ENCODE peak calls at places on chromosomes 11 and 22, in five cellular contexts. One of them, this sample, is unnamed.

GRCh38 chr11:128720522-128720985 is 26.7 kb downstream of the FLI1 start:
- DNase-seq in astrocyte: peak
- DNase-seq in fibroblast of lung: peak
- DNase-seq in PC-3: no peak
- DNase-seq in right lobe of liver: peak
- DNase-seq in this sample: no peak

GRCh38 chr22:21697866-21698265 is 32.1 kb downstream of the PPIL2 start:
- DNase-seq in astrocyte: peak
- DNase-seq in fibroblast of lung: peak
- DNase-seq in PC-3: no peak
- DNase-seq in right lobe of liver: no peak
- DNase-seq in this sample: no peak

GRCh38 chr11:86174101-86175046 is 70.2 kb upstream of the EED start:
- DNase-seq in astrocyte: peak
- DNase-seq in fibroblast of lung: peak
- DNase-seq in PC-3: peak
- DNase-seq in right lobe of liver: peak
- DNase-seq in this sample: peak

GRCh38 chr22:47606426-47606825 is 844.0 kb downstream of the TBC1D22A start:
- DNase-seq in astrocyte: no peak
- DNase-seq in fibroblast of lung: no peak
- DNase-seq in PC-3: no peak
- DNase-seq in right lobe of liver: peak
- DNase-seq in this sample: no peak

GRCh38 chr11:130449996-130450419 is 1.6 kb downstream of the ADAMTS15 start:
- DNase-seq in astrocyte: peak
- DNase-seq in fibroblast of lung: peak
- DNase-seq in PC-3: no peak
- DNase-seq in right lobe of liver: no peak
- DNase-seq in this sample: no peak

GRCh38 chr11:86151188-86152005 is 82.5 kb upstream of the PICALM start:
- DNase-seq in astrocyte: peak
- DNase-seq in fibroblast of lung: peak
- DNase-seq in PC-3: peak
- DNase-seq in right lobe of liver: no peak
- DNase-seq in this sample: no peak

GRCh38 chr11:33317662-33318061 is 60.5 kb downstream of the HIPK3 start:
- DNase-seq in astrocyte: peak
- DNase-seq in fibroblast of lung: peak
- DNase-seq in PC-3: peak
- DNase-seq in right lobe of liver: no peak
- DNase-seq in this sample: peak

GRCh38 chr22:47878460-47878859 is 1116.0 kb downstream of the TBC1D22A start:
- DNase-seq in astrocyte: no peak
- DNase-seq in fibroblast of lung: no peak
- DNase-seq in PC-3: no peak
- DNase-seq in right lobe of liver: no peak
- DNase-seq in this sample: no peak

DNA sequence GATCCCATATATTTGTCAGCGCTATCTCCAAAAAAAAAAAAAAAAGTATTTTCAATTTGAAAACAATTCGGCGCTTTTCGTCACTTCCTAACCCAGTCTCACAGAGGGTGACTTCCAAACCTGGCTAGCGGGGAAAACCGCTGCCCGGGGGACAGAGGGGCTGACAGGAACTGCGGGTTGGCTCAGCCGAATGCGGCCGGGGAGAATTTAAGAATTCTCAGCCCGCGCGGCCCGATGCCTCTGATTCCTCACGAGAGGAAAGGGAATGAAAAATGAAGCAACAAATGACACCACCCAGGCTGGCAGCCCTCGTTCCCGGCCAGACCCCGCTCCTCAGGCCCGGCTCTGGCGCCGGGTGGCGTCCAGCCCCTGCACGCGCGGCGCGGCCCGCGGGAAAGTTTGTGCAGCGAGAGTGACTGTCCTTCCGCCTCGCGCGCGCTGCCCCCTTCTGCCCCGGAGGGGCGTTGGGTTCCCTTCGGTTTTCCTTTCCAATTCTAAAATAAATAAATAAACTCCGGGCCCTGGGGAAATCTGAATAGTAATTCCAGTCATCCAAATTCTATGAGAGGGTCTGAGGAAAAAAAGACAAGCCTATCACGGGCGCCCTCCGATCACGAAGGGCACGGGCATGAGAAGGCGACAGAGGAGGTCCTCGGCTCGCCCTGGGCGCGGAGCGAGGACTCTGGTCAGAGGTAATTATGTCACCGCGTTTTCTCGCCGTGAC is 4.8 kb upstream of the PAX6 start:
- DNase-seq in astrocyte: peak
- DNase-seq in fibroblast of lung: peak
- DNase-seq in PC-3: no peak
- DNase-seq in right lobe of liver: no peak
- DNase-seq in this sample: no peak
- H3K27ac ChIP-seq in astrocyte: peak
- H3K27ac ChIP-seq in fibroblast of lung: no peak
- H3K27ac ChIP-seq in PC-3: no peak
- H3K27ac ChIP-seq in right lobe of liver: no peak
- H3K27ac ChIP-seq in this sample: no peak

DNA sequence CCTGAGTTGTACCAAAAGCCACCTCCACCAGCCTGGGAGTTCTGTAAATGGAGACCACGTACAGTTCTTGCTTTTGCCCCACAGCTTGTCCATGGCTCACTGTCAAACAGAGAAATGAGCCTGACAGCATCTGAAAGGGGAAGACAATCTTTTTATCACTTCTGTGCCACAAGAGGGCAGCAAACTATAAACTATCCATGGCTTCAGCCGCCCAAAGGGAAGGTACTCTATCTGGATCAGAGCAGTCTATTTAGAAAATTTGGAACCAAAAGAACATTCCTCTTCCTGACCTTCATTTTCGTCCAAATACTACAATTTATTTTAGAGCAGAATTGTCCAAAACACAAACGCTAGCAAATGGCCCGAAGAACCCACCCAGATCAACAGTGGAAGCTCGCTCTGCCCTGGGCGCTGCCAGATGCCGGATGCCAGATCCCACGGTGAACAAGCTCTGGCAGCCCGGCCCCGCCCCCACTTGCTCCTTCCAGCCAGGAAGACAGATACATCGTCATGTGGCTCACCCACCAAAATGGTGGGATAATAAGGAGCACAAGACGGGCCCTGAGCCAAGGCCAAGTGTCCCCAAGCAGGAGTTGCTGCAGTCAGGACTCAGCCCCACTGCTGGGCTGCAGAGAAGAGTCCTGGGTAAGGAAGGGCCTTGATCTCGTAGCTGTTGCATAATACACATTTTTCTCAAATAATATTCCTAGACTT is 23.9 kb upstream of the SCGB1A1 start:
- DNase-seq in astrocyte: peak
- DNase-seq in fibroblast of lung: peak
- DNase-seq in PC-3: peak
- DNase-seq in right lobe of liver: peak
- DNase-seq in this sample: peak
- H3K27ac ChIP-seq in astrocyte: no peak
- H3K27ac ChIP-seq in fibroblast of lung: no peak
- H3K27ac ChIP-seq in PC-3: no peak
- H3K27ac ChIP-seq in right lobe of liver: no peak
- H3K27ac ChIP-seq in this sample: peak

DNA sequence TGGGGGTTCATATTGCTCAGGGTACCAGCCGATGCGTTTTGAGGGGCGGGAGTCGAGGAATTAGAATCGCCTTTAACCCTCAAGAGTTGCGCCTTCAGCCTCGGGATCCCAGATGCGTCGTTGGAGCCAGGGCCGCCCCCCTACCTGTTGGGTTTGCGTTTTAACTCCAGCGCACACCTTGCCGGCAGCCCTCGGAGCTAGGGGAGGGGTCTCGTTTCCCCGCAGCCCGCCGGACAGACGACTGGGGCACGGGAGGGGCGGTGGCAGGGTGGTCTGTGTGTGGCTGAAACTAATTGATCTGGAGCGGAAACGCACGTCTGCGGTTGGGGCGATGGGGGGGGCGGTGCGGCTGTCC is 3.4 kb upstream of the CCND1 start:
- DNase-seq in astrocyte: no peak
- DNase-seq in fibroblast of lung: no peak
- DNase-seq in PC-3: no peak
- DNase-seq in right lobe of liver: no peak
- DNase-seq in this sample: no peak
- H3K27ac ChIP-seq in astrocyte: no peak
- H3K27ac ChIP-seq in fibroblast of lung: peak
- H3K27ac ChIP-seq in PC-3: peak
- H3K27ac ChIP-seq in right lobe of liver: no peak
- H3K27ac ChIP-seq in this sample: no peak

GRCh38 chr11:100925935-100926334 is 203.7 kb downstream of the PGR start:
- DNase-seq in astrocyte: peak
- DNase-seq in fibroblast of lung: peak
- DNase-seq in PC-3: peak
- DNase-seq in right lobe of liver: no peak
- DNase-seq in this sample: peak
- H3K27ac ChIP-seq in astrocyte: peak
- H3K27ac ChIP-seq in fibroblast of lung: no peak
- H3K27ac ChIP-seq in PC-3: no peak
- H3K27ac ChIP-seq in right lobe of liver: no peak
- H3K27ac ChIP-seq in this sample: no peak

GRCh38 chr11:115682901-115683300 is 178.7 kb upstream of the CADM1 start:
- DNase-seq in astrocyte: no peak
- DNase-seq in fibroblast of lung: peak
- DNase-seq in PC-3: no peak
- DNase-seq in right lobe of liver: no peak
- DNase-seq in this sample: no peak
- H3K27ac ChIP-seq in astrocyte: no peak
- H3K27ac ChIP-seq in fibroblast of lung: no peak
- H3K27ac ChIP-seq in PC-3: no peak
- H3K27ac ChIP-seq in right lobe of liver: no peak
- H3K27ac ChIP-seq in this sample: no peak

DNA sequence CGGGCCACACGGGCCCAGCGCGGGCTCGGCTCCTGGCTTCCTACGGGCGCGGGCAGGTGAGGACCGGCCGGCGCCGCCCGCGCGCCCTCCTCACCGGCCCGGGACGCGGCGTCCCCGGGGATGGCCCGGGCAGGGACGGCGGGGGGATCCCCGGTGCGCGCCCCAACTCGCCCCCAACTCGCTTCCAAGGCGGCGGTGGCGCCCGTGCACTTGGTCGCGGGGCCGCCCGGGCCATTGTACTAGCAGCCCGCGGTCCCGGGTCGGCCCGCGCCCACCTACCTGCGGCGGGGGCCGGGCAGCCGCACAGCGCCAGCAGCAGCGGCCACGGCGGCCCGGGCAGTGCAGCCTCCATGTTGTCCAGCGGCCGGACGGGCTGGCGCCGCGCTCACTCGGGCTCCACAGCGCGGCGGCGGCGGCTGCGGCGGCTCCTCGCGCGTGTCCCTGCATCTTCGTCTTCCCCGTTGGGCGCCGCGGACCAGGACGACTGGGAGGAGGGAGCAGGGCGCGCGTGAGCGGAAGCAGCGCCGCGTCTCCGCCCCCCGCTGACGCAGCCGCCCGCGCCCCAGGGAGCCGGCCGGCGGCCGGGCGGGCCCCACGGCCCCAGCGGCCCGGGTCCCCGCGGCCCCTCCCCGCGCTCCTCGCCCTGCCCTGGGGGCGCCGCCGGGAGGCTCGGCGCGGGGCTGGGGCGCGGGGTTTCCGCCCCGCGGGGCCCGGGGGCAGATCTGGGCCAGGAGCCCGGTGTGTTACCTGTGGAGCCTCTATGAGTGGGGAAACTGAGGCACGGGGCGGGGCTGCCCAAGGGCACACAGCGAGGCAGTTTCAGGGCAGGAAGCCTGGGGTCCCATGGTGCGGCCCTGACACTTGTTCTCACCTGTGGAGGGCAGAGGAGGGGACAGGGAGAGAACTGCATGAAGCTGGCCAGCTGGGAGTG is 159.3 kb upstream of the GRK3 start:
- DNase-seq in astrocyte: peak
- DNase-seq in fibroblast of lung: peak
- DNase-seq in PC-3: peak
- DNase-seq in right lobe of liver: peak
- DNase-seq in this sample: peak
- H3K27ac ChIP-seq in astrocyte: no peak
- H3K27ac ChIP-seq in fibroblast of lung: peak
- H3K27ac ChIP-seq in PC-3: peak
- H3K27ac ChIP-seq in right lobe of liver: peak
- H3K27ac ChIP-seq in this sample: peak

DNA sequence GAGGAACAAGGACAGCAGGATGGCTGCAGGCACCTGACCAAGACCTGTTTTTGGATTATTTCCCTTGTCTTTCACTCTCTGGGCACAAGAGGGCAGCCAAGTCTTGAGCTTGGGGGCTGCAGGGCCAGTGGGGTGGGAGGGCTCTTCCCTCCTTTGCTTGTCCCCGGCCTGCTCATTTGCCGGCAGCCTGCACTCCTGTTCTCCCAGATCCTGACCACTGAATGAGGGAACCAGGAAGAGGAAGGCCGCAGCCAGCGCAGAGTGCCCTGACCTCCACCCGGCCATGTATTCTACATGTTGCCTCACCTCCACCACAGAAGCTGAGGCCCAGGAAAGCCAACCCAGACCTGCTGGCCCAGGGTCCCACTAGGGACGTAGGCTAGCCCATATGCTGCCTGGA is 15.5 kb upstream of the NNMT start:
- DNase-seq in astrocyte: peak
- DNase-seq in fibroblast of lung: peak
- DNase-seq in PC-3: peak
- DNase-seq in right lobe of liver: peak
- DNase-seq in this sample: peak
- H3K27ac ChIP-seq in astrocyte: no peak
- H3K27ac ChIP-seq in fibroblast of lung: no peak
- H3K27ac ChIP-seq in PC-3: peak
- H3K27ac ChIP-seq in right lobe of liver: peak
- H3K27ac ChIP-seq in this sample: peak

DNA sequence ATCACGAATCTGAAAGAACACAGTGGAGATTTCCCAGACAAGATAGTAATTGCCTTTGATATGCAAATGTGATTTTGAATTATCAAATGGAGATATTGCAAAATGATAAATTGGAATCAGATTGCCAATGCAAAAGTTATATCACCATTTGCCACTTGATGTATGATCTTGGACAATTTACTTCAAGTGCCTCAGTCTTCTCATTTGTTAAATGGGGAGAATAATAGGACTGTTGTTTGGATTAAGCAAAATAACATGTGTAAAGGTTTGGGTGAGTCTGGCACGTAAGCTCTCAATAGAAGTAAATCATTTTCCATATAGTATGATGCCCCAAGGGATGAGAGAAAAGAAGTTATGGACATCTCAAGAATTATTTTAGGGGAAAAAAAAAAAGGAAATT is 7.9 kb upstream of the PHF21A start:
- DNase-seq in astrocyte: no peak
- DNase-seq in fibroblast of lung: no peak
- DNase-seq in PC-3: no peak
- DNase-seq in right lobe of liver: no peak
- DNase-seq in this sample: no peak
- H3K27ac ChIP-seq in astrocyte: no peak
- H3K27ac ChIP-seq in fibroblast of lung: no peak
- H3K27ac ChIP-seq in PC-3: no peak
- H3K27ac ChIP-seq in right lobe of liver: no peak
- H3K27ac ChIP-seq in this sample: no peak

GRCh38 chr11:106047636-106048035 is 25.6 kb upstream of the MSANTD4 start:
- DNase-seq in astrocyte: no peak
- DNase-seq in fibroblast of lung: no peak
- DNase-seq in PC-3: no peak
- DNase-seq in right lobe of liver: no peak
- DNase-seq in this sample: no peak
- H3K27ac ChIP-seq in astrocyte: no peak
- H3K27ac ChIP-seq in fibroblast of lung: no peak
- H3K27ac ChIP-seq in PC-3: no peak
- H3K27ac ChIP-seq in right lobe of liver: no peak
- H3K27ac ChIP-seq in this sample: no peak